ENCODE peak calls at places on chromosomes 11 and 22, in five cellular contexts. One of them, this sample, is unnamed.

GRCh38 chr11:134951305-134951700 is 539.3 kb upstream of the B3GAT1 start:
- DNase-seq in lung: no peak
- DNase-seq in fibroblast of pulmonary artery: peak
- DNase-seq in fibroblast of the aortic adventitia: peak
- DNase-seq in CD8-positive, alpha-beta T cell: no peak
- DNase-seq in this sample: no peak

GRCh38 chr11:75024068-75024449 is 35.3 kb downstream of the NEU3 start:
- DNase-seq in lung: no peak
- DNase-seq in fibroblast of pulmonary artery: no peak
- DNase-seq in fibroblast of the aortic adventitia: no peak
- DNase-seq in CD8-positive, alpha-beta T cell: no peak
- DNase-seq in this sample: no peak

GRCh38 chr11:107741044-107741823 is 29.4 kb upstream of the SLN start:
- DNase-seq in lung: peak
- DNase-seq in fibroblast of pulmonary artery: peak
- DNase-seq in fibroblast of the aortic adventitia: peak
- DNase-seq in CD8-positive, alpha-beta T cell: no peak
- DNase-seq in this sample: peak

GRCh38 chr22:35620624-35621245 is 3.6 kb upstream of the MB start:
- DNase-seq in lung: no peak
- DNase-seq in fibroblast of pulmonary artery: peak
- DNase-seq in fibroblast of the aortic adventitia: peak
- DNase-seq in CD8-positive, alpha-beta T cell: no peak
- DNase-seq in this sample: no peak

GRCh38 chr11:45094958-45095690 is 51.3 kb upstream of the PRDM11 start:
- DNase-seq in lung: no peak
- DNase-seq in fibroblast of pulmonary artery: no peak
- DNase-seq in fibroblast of the aortic adventitia: no peak
- DNase-seq in CD8-positive, alpha-beta T cell: no peak
- DNase-seq in this sample: no peak

GRCh38 chr22:27154717-27155116 is 497.3 kb downstream of the MIAT start:
- DNase-seq in lung: no peak
- DNase-seq in fibroblast of pulmonary artery: no peak
- DNase-seq in fibroblast of the aortic adventitia: no peak
- DNase-seq in CD8-positive, alpha-beta T cell: no peak
- DNase-seq in this sample: no peak

GRCh38 chr22:24429411-24430365 is 2.3 kb downstream of the ADORA2A start:
- DNase-seq in lung: no peak
- DNase-seq in fibroblast of pulmonary artery: no peak
- DNase-seq in fibroblast of the aortic adventitia: peak
- DNase-seq in CD8-positive, alpha-beta T cell: no peak
- DNase-seq in this sample: peak

GRCh38 chr11:65468874-65469333 is 29.9 kb upstream of the MALAT1 start:
- DNase-seq in lung: peak
- DNase-seq in fibroblast of pulmonary artery: no peak
- DNase-seq in fibroblast of the aortic adventitia: no peak
- DNase-seq in CD8-positive, alpha-beta T cell: no peak
- DNase-seq in this sample: peak

GRCh38 chr11:117256573-117256972 is 24.1 kb downstream of the RNF214 start:
- DNase-seq in lung: no peak
- DNase-seq in fibroblast of pulmonary artery: peak
- DNase-seq in fibroblast of the aortic adventitia: peak
- DNase-seq in CD8-positive, alpha-beta T cell: no peak
- DNase-seq in this sample: no peak

GRCh38 chr11:69985654-69986420 is 92.3 kb upstream of the ANO1 start:
- DNase-seq in lung: no peak
- DNase-seq in fibroblast of pulmonary artery: no peak
- DNase-seq in fibroblast of the aortic adventitia: no peak
- DNase-seq in CD8-positive, alpha-beta T cell: no peak
- DNase-seq in this sample: no peak

GRCh38 chr22:44950806-44951509 is 58.8 kb downstream of the PHF21B start:
- DNase-seq in lung: no peak
- DNase-seq in fibroblast of pulmonary artery: no peak
- DNase-seq in fibroblast of the aortic adventitia: no peak
- DNase-seq in CD8-positive, alpha-beta T cell: no peak
- DNase-seq in this sample: peak

GRCh38 chr11:74226907-74227306 is 55.8 kb downstream of the PPME1 start:
- DNase-seq in lung: no peak
- DNase-seq in fibroblast of pulmonary artery: no peak
- DNase-seq in fibroblast of the aortic adventitia: no peak
- DNase-seq in CD8-positive, alpha-beta T cell: no peak
- DNase-seq in this sample: no peak

GRCh38 chr22:32745251-32745995 is 56.1 kb upstream of the TIMP3 start:
- DNase-seq in lung: peak
- DNase-seq in fibroblast of pulmonary artery: peak
- DNase-seq in fibroblast of the aortic adventitia: peak
- DNase-seq in CD8-positive, alpha-beta T cell: no peak
- DNase-seq in this sample: no peak

GRCh38 chr11:84558085-84558905 is 1068.8 kb downstream of the DLG2 start:
- DNase-seq in lung: no peak
- DNase-seq in fibroblast of pulmonary artery: peak
- DNase-seq in fibroblast of the aortic adventitia: peak
- DNase-seq in CD8-positive, alpha-beta T cell: no peak
- DNase-seq in this sample: no peak

GRCh38 chr11:88535916-88536547 is 198.5 kb upstream of the CTSC start:
- DNase-seq in lung: no peak
- DNase-seq in fibroblast of pulmonary artery: peak
- DNase-seq in fibroblast of the aortic adventitia: peak
- DNase-seq in CD8-positive, alpha-beta T cell: no peak
- DNase-seq in this sample: peak

DNA sequence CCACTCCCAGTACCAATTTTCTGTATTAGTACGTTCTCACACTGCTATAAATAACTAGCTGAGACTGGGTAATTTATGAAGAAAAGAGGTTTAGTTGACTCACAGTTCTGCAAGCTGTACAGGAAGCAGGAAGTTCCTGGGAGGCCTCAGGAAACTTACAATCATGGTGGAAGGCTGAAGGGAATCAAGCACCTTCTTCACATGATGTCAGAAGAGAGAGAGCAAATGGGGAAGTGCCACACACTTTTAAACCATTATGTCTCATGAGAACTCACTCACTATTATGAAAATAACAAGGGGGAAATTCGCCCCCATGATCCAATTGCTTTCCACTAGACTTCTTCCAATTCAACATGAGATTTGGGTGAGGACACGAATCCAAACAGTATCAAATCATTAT is 271.4 kb downstream of the ETS1 start:
- DNase-seq in lung: no peak
- DNase-seq in fibroblast of pulmonary artery: no peak
- DNase-seq in fibroblast of the aortic adventitia: no peak
- DNase-seq in CD8-positive, alpha-beta T cell: no peak
- DNase-seq in this sample: no peak
- H3K4me3 ChIP-seq in lung: no peak
- H3K4me3 ChIP-seq in fibroblast of pulmonary artery: no peak
- H3K4me3 ChIP-seq in fibroblast of the aortic adventitia: no peak
- H3K4me3 ChIP-seq in CD8-positive, alpha-beta T cell: no peak
- H3K4me3 ChIP-seq in this sample: no peak

DNA sequence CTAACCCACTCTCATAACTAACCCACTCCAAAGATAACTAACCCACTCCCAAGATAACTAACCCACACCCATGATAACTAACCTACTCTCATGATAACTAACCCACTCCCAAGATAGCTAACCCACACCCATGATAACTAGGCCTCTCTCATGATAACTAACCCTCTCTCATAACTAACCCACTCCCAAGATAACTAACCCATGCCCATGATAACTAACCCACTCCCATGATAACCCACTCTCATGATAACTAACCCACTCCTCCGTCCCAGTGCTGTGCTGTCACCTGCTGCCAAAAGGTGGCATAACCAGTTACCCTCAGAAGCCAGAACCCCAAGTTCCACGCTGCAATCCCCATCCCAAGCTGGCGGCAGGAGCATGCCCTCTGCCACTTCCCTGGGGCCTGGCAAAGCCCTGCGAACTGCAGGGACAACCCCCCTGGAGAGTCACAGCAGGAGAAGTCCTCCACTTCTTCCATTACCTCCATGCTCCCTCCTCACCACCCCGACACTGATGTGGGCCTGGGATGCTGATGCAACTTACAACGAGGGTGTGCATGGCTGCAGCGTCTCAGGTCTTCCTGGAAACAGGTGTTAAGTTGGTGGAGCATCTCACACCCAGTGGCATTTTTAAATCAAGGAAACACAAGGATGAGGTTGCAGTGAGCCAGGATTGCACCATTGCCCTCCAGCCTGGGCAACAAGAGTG is 30.8 kb upstream of the CELSR1 start:
- DNase-seq in lung: no peak
- DNase-seq in fibroblast of pulmonary artery: no peak
- DNase-seq in fibroblast of the aortic adventitia: no peak
- DNase-seq in CD8-positive, alpha-beta T cell: no peak
- DNase-seq in this sample: no peak
- TF ChIP-seq CTCF in lung: no peak
- TF ChIP-seq CTCF in fibroblast of pulmonary artery: no peak
- TF ChIP-seq CTCF in fibroblast of the aortic adventitia: no peak
- TF ChIP-seq CTCF in CD8-positive, alpha-beta T cell: no peak
- TF ChIP-seq CTCF in this sample: no peak

GRCh38 chr22:20431520-20432237 is 5.9 kb downstream of the SCARF2 start:
- DNase-seq in lung: no peak
- DNase-seq in fibroblast of pulmonary artery: no peak
- DNase-seq in fibroblast of the aortic adventitia: no peak
- DNase-seq in CD8-positive, alpha-beta T cell: no peak
- DNase-seq in this sample: no peak
- H3K4me3 ChIP-seq in lung: no peak
- H3K4me3 ChIP-seq in fibroblast of pulmonary artery: no peak
- H3K4me3 ChIP-seq in fibroblast of the aortic adventitia: no peak
- H3K4me3 ChIP-seq in CD8-positive, alpha-beta T cell: peak
- H3K4me3 ChIP-seq in this sample: no peak

DNA sequence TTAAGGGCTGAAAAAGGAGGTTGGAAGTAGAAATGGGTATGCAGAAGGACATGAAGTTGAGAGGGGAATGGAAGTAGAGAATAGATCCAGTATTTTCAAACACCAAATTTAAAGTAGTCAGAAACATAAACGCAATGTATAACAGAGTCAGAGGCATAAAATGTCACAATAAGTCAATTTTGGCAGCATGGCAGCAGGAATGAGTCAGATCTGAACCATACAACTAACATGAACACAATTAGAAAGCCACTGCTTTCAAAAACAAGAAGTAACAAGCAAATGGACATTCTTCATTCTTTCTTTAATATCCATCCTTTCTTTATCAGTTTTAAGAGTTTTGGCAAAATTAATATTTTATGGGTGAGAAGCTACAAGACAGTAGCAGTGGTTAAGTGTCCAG is 2.5 kb downstream of the CHORDC1 start:
- DNase-seq in lung: no peak
- DNase-seq in fibroblast of pulmonary artery: peak
- DNase-seq in fibroblast of the aortic adventitia: peak
- DNase-seq in CD8-positive, alpha-beta T cell: no peak
- DNase-seq in this sample: no peak
- TF ChIP-seq CTCF in lung: no peak
- TF ChIP-seq CTCF in fibroblast of pulmonary artery: no peak
- TF ChIP-seq CTCF in fibroblast of the aortic adventitia: no peak
- TF ChIP-seq CTCF in CD8-positive, alpha-beta T cell: no peak
- TF ChIP-seq CTCF in this sample: no peak

GRCh38 chr22:39448205-39449054 is 8.4 kb upstream of the MGAT3 start:
- DNase-seq in lung: no peak
- DNase-seq in fibroblast of pulmonary artery: no peak
- DNase-seq in fibroblast of the aortic adventitia: no peak
- DNase-seq in CD8-positive, alpha-beta T cell: no peak
- DNase-seq in this sample: no peak
- H3K4me3 ChIP-seq in lung: no peak
- H3K4me3 ChIP-seq in fibroblast of pulmonary artery: no peak
- H3K4me3 ChIP-seq in fibroblast of the aortic adventitia: no peak
- H3K4me3 ChIP-seq in CD8-positive, alpha-beta T cell: no peak
- H3K4me3 ChIP-seq in this sample: peak

GRCh38 chr11:8766043-8766992 is 83.7 kb downstream of the RPL27A start:
- DNase-seq in lung: no peak
- DNase-seq in fibroblast of pulmonary artery: no peak
- DNase-seq in fibroblast of the aortic adventitia: no peak
- DNase-seq in CD8-positive, alpha-beta T cell: no peak
- DNase-seq in this sample: no peak
- TF ChIP-seq CTCF in lung: no peak
- TF ChIP-seq CTCF in fibroblast of pulmonary artery: no peak
- TF ChIP-seq CTCF in fibroblast of the aortic adventitia: no peak
- TF ChIP-seq CTCF in CD8-positive, alpha-beta T cell: no peak
- TF ChIP-seq CTCF in this sample: no peak

GRCh38 chr11:126583594-126583993 is 228.1 kb downstream of the ST3GAL4 start:
- DNase-seq in lung: no peak
- DNase-seq in fibroblast of pulmonary artery: no peak
- DNase-seq in fibroblast of the aortic adventitia: no peak
- DNase-seq in CD8-positive, alpha-beta T cell: no peak
- DNase-seq in this sample: no peak

GRCh38 chr11:126585388-126586302 is 230.2 kb downstream of the ST3GAL4 start:
- DNase-seq in lung: peak
- DNase-seq in fibroblast of pulmonary artery: peak
- DNase-seq in fibroblast of the aortic adventitia: peak
- DNase-seq in CD8-positive, alpha-beta T cell: no peak
- DNase-seq in this sample: no peak

GRCh38 chr11:126584028-126584427 is 228.5 kb downstream of the ST3GAL4 start:
- DNase-seq in lung: no peak
- DNase-seq in fibroblast of pulmonary artery: no peak
- DNase-seq in fibroblast of the aortic adventitia: no peak
- DNase-seq in CD8-positive, alpha-beta T cell: no peak
- DNase-seq in this sample: no peak

GRCh38 chr11:126588630-126589491 is 233.4 kb downstream of the ST3GAL4 start:
- DNase-seq in lung: no peak
- DNase-seq in fibroblast of pulmonary artery: no peak
- DNase-seq in fibroblast of the aortic adventitia: no peak
- DNase-seq in CD8-positive, alpha-beta T cell: no peak
- DNase-seq in this sample: no peak

DNA sequence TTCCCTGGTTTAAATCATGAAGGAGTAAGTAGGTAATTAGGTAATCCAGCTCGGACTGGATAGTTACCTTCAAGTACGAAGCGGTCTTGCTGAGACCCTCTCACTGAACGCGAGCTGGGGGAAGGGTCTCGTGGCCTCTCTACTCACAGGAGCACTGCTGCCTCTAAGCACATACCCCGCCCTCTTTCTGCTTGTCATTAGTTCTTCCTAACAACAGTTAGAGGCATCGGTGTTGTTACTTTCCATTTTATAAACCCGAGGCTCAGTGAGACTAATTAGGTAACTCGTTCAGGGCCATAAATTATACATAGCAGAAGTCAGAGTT is 230.8 kb downstream of the ST3GAL4 start:
- DNase-seq in lung: no peak
- DNase-seq in fibroblast of pulmonary artery: no peak
- DNase-seq in fibroblast of the aortic adventitia: no peak
- DNase-seq in CD8-positive, alpha-beta T cell: no peak
- DNase-seq in this sample: no peak
- H3K4me3 ChIP-seq in lung: no peak
- H3K4me3 ChIP-seq in fibroblast of pulmonary artery: no peak
- H3K4me3 ChIP-seq in fibroblast of the aortic adventitia: peak
- H3K4me3 ChIP-seq in CD8-positive, alpha-beta T cell: no peak
- H3K4me3 ChIP-seq in this sample: no peak

This sample was measured in GM06990.